ENCODE peak calls at places on chromosomes 1 and 21, in five cellular contexts. J is right cardiac atrium, I is Peyer's patch, E is psoas muscle, L is H9. X is an unnamed sample.

GRCh38 chr1:66475940-66476339 is 58.0 kb upstream of the SGIP1 start:
- DNase-seq in J (peak; percentile 50), I (no peak), E (peak; percentile 53), L (peak; percentile 38), X (no peak)

GRCh38 chr1:246122071-246122470 is 385.0 kb downstream of the SMYD3 start:
- DNase-seq in J (no peak), I (no peak), E (no peak), L (no peak), X (no peak)

GRCh38 chr21:26097475-26097874 is 73.1 kb downstream of the APP start:
- DNase-seq in J (no peak), I (no peak), E (no peak), L (no peak), X (no peak)

GRCh38 chr1:206713070-206713469 is 28.4 kb downstream of the MAPKAPK2 start:
- DNase-seq in J (no peak), I (no peak), E (no peak), L (no peak), X (no peak)

GRCh38 chr1:98766241-98766640 is 104.7 kb downstream of the SNX7 start:
- DNase-seq in J (no peak), I (no peak), E (no peak), L (no peak), X (no peak)

GRCh38 chr1:243706563-243706962 is 143.5 kb downstream of the AKT3 start:
- DNase-seq in J (no peak), I (no peak), E (no peak), L (no peak), X (no peak)

GRCh38 chr1:8394456-8395321 is 76.8 kb downstream of the SLC45A1 start:
- DNase-seq in J (no peak), I (no peak), E (no peak), L (no peak), X (no peak)

GRCh38 chr1:53195913-53196484 is 625 bp upstream of the CPT2 start:
- DNase-seq in J (no peak), I (no peak), E (no peak), L (no peak), X (peak; percentile 66)

GRCh38 chr1:11380500-11380899 is 98.5 kb upstream of the DISP3 start:
- DNase-seq in J (no peak), I (no peak), E (no peak), L (no peak), X (no peak)

GRCh38 chr1:65209005-65209885 is 61.2 kb downstream of the AK4 start:
- DNase-seq in J (no peak), I (no peak), E (no peak), L (no peak), X (no peak)

GRCh38 chr1:40939320-40940059 is 40.0 kb upstream of the CTPS1 start:
- DNase-seq in J (peak; percentile 84), I (no peak), E (peak; percentile 78), L (no peak), X (peak; percentile 59)
- H3K27ac ChIP-seq in J (peak overlapping the region; percentile 57), I (peak overlapping the region; percentile 66), E (no peak overlapping the region), L (no peak overlapping the region), X (peak overlapping the region; percentile 57)

GRCh38 chr1:95733671-95734070 is 499.7 kb downstream of the RWDD3 start:
- DNase-seq in J (no peak), I (no peak), E (no peak), L (no peak), X (no peak)

GRCh38 chr1:95733031-95733430 is 499.0 kb downstream of the RWDD3 start:
- DNase-seq in J (no peak), I (no peak), E (no peak), L (no peak), X (no peak)

GRCh38 chr1:95730986-95731385 is 497.0 kb downstream of the RWDD3 start:
- DNase-seq in J (no peak), I (no peak), E (no peak), L (no peak), X (no peak)

GRCh38 chr1:95731466-95731865 is 497.5 kb downstream of the RWDD3 start:
- DNase-seq in J (no peak), I (no peak), E (no peak), L (no peak), X (no peak)

GRCh38 chr1:95728841-95729240 is 494.8 kb downstream of the RWDD3 start:
- DNase-seq in J (no peak), I (no peak), E (no peak), L (no peak), X (no peak)
- H3K27ac ChIP-seq in J (no peak overlapping the region), I (no peak overlapping the region), E (no peak overlapping the region), L (no peak overlapping the region), X (no peak overlapping the region)

DNA sequence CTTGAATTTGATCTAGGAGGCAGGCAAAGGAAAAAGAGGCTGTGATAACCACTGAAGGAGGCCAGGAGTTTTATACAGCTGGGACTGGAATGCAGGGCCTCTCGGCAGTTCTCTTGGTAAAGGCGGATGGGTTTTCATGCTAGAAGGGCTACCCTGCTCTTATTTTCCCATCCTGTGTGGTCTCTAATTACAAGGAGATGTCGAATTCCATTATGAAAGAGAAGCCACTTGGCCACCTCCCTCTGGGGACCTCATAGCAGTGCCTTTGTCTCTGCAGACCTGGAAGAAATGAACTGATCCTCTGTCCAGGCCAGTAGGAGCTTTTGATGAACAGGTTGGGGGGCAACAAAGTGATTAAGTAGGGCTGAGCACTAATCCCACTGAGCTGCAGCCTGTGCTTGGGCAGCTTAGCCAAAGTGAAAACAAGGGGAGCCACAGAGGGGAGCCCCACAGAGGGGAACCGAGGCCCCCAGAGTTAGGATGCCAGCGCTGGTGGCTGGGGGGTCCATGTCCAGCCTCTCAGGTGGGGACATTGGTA is 42.2 kb upstream of the BCAR3 start:
- DNase-seq in J (no peak), I (no peak), E (no peak), L (no peak), X (no peak)
- H3K27ac ChIP-seq in J (no peak overlapping the region), I (no peak overlapping the region), E (no peak overlapping the region), L (no peak overlapping the region), X (no peak overlapping the region)

GRCh38 chr1:78250201-78250600 is 204.4 kb downstream of the GIPC2 start:
- DNase-seq in J (peak; percentile 30), I (no peak), E (no peak), L (no peak), X (no peak)

GRCh38 chr1:78247079-78247478 is 201.3 kb downstream of the GIPC2 start:
- DNase-seq in J (no peak), I (no peak), E (no peak), L (no peak), X (no peak)
- H3K27ac ChIP-seq in J (no peak overlapping the region), I (no peak overlapping the region), E (no peak overlapping the region), L (no peak overlapping the region), X (no peak overlapping the region)

X was measured in right lobe of liver.